ENCODE peak calls at places on chromosomes 2 and 18, in eight cellular contexts. X, C, S, B, F, P, J and A are unnamed samples.

GRCh38 chr2:85756195-85756594 is 2.4 kb downstream of the ATOH8 start:
- DNase-seq in P (no peak), J (no peak), C (no peak), S (no peak), F (no peak), B (no peak), X (no peak), A (no peak)

GRCh38 chr18:7272268-7273049 is 41.6 kb downstream of the LRRC30 start:
- DNase-seq in C (peak; percentile 61), J (peak; percentile 71), X (no peak), P (peak; percentile 74), F (no peak), B (peak; percentile 90), S (peak; percentile 50), A (peak; percentile 75)

GRCh38 chr18:3453540-3454364 is 3.8 kb downstream of the TGIF1 start:
- DNase-seq in J (no peak), C (peak; percentile 99), B (peak; percentile 40), F (peak; percentile 27), P (peak; percentile 75), X (peak; percentile 47), S (no peak), A (peak; percentile 99)

GRCh38 chr2:61065706-61066688 is at the start of gene SANBR:
- DNase-seq in B (peak; percentile 92), P (peak; percentile 83), X (peak; percentile 84), F (peak; percentile 92), C (peak; percentile 89), J (peak; percentile 97), S (peak; percentile 93), A (peak; percentile 75)

GRCh38 chr18:62070306-62070705 is 116.5 kb downstream of the PIGN start:
- DNase-seq in X (no peak), S (no peak), B (no peak), J (no peak), F (no peak), P (no peak), C (no peak), A (peak; percentile 65)

GRCh38 chr18:48675912-48676311 is 137.1 kb downstream of the CTIF start:
- DNase-seq in S (no peak), P (peak; percentile 36), J (no peak), F (no peak), C (no peak), B (no peak), X (no peak), A (no peak)

GRCh38 chr2:229133155-229133772 is 137.8 kb downstream of the PID1 start:
- DNase-seq in F (no peak), B (peak; percentile 92), C (peak; percentile 52), S (peak; percentile 58), P (no peak), J (peak; percentile 35), X (no peak), A (peak; percentile 45)

GRCh38 chr2:101473911-101474751 is 781 bp downstream of the RFX8 start:
- DNase-seq in S (no peak), J (peak; percentile 84), P (peak; percentile 79), C (peak; percentile 58), X (peak; percentile 62), F (peak; percentile 40), B (peak; percentile 17), A (peak; percentile 71)

GRCh38 chr2:224946911-224947310 is 95.4 kb downstream of the DOCK10 start:
- DNase-seq in S (no peak), B (no peak), P (no peak), C (peak; percentile 84), J (no peak), F (peak; percentile 56), X (no peak), A (peak; percentile 81)